ENCODE peak calls at places on chromosome 11, in seven cellular contexts. One of them, this sample, is unnamed.

GRCh38 chr11:76217653-76218160 is 11.4 kb upstream of the WNT11 start:
- DNase-seq in Karpas-422: no peak
- DNase-seq in astrocyte: no peak
- DNase-seq in MM.1S: no peak
- DNase-seq in PC-3: no peak
- DNase-seq in GM23248: no peak
- DNase-seq in neural progenitor cell: no peak
- DNase-seq in this sample: no peak

GRCh38 chr11:77821349-77821851 is 456 bp downstream of the AAMDC start:
- DNase-seq in neural progenitor cell: no peak
- DNase-seq in GM23248: peak; percentile 65
- DNase-seq in Karpas-422: no peak
- DNase-seq in MM.1S: peak; percentile 13
- DNase-seq in PC-3: peak; percentile 31
- DNase-seq in astrocyte: peak; percentile 20
- DNase-seq in this sample: peak; percentile 36

GRCh38 chr11:71144010-71144409 is 108.4 kb downstream of the SHANK2 start:
- DNase-seq in GM23248: no peak
- DNase-seq in neural progenitor cell: no peak
- DNase-seq in astrocyte: no peak
- DNase-seq in MM.1S: no peak
- DNase-seq in Karpas-422: no peak
- DNase-seq in PC-3: no peak
- DNase-seq in this sample: no peak

GRCh38 chr11:65538232-65538914 is 13.5 kb downstream of the SCYL1 start:
- DNase-seq in neural progenitor cell: no peak
- DNase-seq in astrocyte: no peak
- DNase-seq in Karpas-422: no peak
- DNase-seq in PC-3: no peak
- DNase-seq in MM.1S: no peak
- DNase-seq in GM23248: peak; percentile 28
- DNase-seq in this sample: peak; percentile 12

GRCh38 chr11:46397526-46397925 is 6.0 kb upstream of the CHRM4 start:
- DNase-seq in GM23248: no peak
- DNase-seq in astrocyte: no peak
- DNase-seq in neural progenitor cell: no peak
- DNase-seq in MM.1S: no peak
- DNase-seq in Karpas-422: no peak
- DNase-seq in PC-3: no peak
- DNase-seq in this sample: no peak

GRCh38 chr11:62370743-62371440 is 33.6 kb downstream of the ASRGL1 start:
- DNase-seq in PC-3: no peak
- DNase-seq in Karpas-422: no peak
- DNase-seq in GM23248: no peak
- DNase-seq in MM.1S: no peak
- DNase-seq in neural progenitor cell: no peak
- DNase-seq in astrocyte: no peak
- DNase-seq in this sample: no peak

GRCh38 chr11:118437736-118438125 is 1.4 kb downstream of the KMT2A start:
- DNase-seq in Karpas-422: no peak
- DNase-seq in GM23248: peak; percentile 56
- DNase-seq in astrocyte: peak; percentile 6
- DNase-seq in neural progenitor cell: peak; percentile 82
- DNase-seq in PC-3: peak; percentile 44
- DNase-seq in MM.1S: no peak
- DNase-seq in this sample: peak; percentile 56

GRCh38 chr11:69300124-69301032 is 6.4 kb downstream of the MYEOV start:
- DNase-seq in GM23248: peak; percentile 96
- DNase-seq in astrocyte: no peak
- DNase-seq in Karpas-422: peak; percentile 35
- DNase-seq in MM.1S: no peak
- DNase-seq in neural progenitor cell: no peak
- DNase-seq in PC-3: peak; percentile 87
- DNase-seq in this sample: no peak

GRCh38 chr11:73149105-73149504 is 7.0 kb upstream of the FCHSD2 start:
- DNase-seq in astrocyte: no peak
- DNase-seq in MM.1S: no peak
- DNase-seq in PC-3: no peak
- DNase-seq in Karpas-422: no peak
- DNase-seq in neural progenitor cell: no peak
- DNase-seq in GM23248: no peak
- DNase-seq in this sample: no peak

GRCh38 chr11:122979815-122980656 is 1.6 kb downstream of the BSX start:
- DNase-seq in astrocyte: no peak
- DNase-seq in PC-3: no peak
- DNase-seq in MM.1S: no peak
- DNase-seq in neural progenitor cell: peak; percentile 53
- DNase-seq in Karpas-422: no peak
- DNase-seq in GM23248: no peak
- DNase-seq in this sample: no peak

GRCh38 chr11:8649361-8649760 is 33.1 kb downstream of the TRIM66 start:
- DNase-seq in MM.1S: no peak
- DNase-seq in PC-3: peak; percentile 45
- DNase-seq in astrocyte: peak; percentile 55
- DNase-seq in neural progenitor cell: no peak
- DNase-seq in Karpas-422: no peak
- DNase-seq in GM23248: peak; percentile 87
- DNase-seq in this sample: no peak

GRCh38 chr11:11842426-11843008 is 745 bp downstream of the USP47 start:
- DNase-seq in MM.1S: peak; percentile 83
- DNase-seq in astrocyte: peak; percentile 80
- DNase-seq in Karpas-422: peak; percentile 88
- DNase-seq in PC-3: peak; percentile 66
- DNase-seq in neural progenitor cell: peak; percentile 73
- DNase-seq in GM23248: peak; percentile 91
- DNase-seq in this sample: peak; percentile 82

GRCh38 chr11:131025020-131025419 is 108.7 kb upstream of the SNX19 start:
- DNase-seq in astrocyte: peak; percentile 52
- DNase-seq in Karpas-422: no peak
- DNase-seq in GM23248: peak; percentile 80
- DNase-seq in PC-3: peak; percentile 74
- DNase-seq in neural progenitor cell: peak; percentile 61
- DNase-seq in MM.1S: no peak
- DNase-seq in this sample: peak; percentile 48

GRCh38 chr11:20311444-20311843 is 52.1 kb upstream of the HTATIP2 start:
- DNase-seq in MM.1S: no peak
- DNase-seq in PC-3: no peak
- DNase-seq in neural progenitor cell: no peak
- DNase-seq in GM23248: no peak
- DNase-seq in Karpas-422: no peak
- DNase-seq in astrocyte: no peak
- DNase-seq in this sample: no peak

GRCh38 chr11:21427750-21428149 is 758.4 kb downstream of the NELL1 start:
- DNase-seq in neural progenitor cell: no peak
- DNase-seq in MM.1S: peak; percentile 53
- DNase-seq in GM23248: no peak
- DNase-seq in astrocyte: no peak
- DNase-seq in Karpas-422: no peak
- DNase-seq in PC-3: no peak
- DNase-seq in this sample: no peak

GRCh38 chr11:86117706-86118050 is 48.8 kb upstream of the PICALM start:
- DNase-seq in GM23248: peak; percentile 13
- DNase-seq in neural progenitor cell: no peak
- DNase-seq in astrocyte: peak; percentile 41
- DNase-seq in Karpas-422: no peak
- DNase-seq in PC-3: peak; percentile 28
- DNase-seq in MM.1S: no peak
- DNase-seq in this sample: no peak

GRCh38 chr11:933002-933820 is 7.5 kb downstream of the AP2A2 start:
- DNase-seq in neural progenitor cell: no peak
- DNase-seq in MM.1S: no peak
- DNase-seq in GM23248: peak; percentile 35
- DNase-seq in Karpas-422: no peak
- DNase-seq in astrocyte: peak; percentile 42
- DNase-seq in PC-3: no peak
- DNase-seq in this sample: no peak
- H4K20me1 ChIP-seq in neural progenitor cell: peaks cover 90% of the 10 kb centered on the region
- H4K20me1 ChIP-seq in MM.1S: peaks cover 26% of the 10 kb centered on the region
- H4K20me1 ChIP-seq in GM23248: peaks cover 12% of the 10 kb centered on the region
- H4K20me1 ChIP-seq in Karpas-422: no peaks in the 10 kb centered on the region
- H4K20me1 ChIP-seq in astrocyte: peaks cover 90% of the 10 kb centered on the region
- H4K20me1 ChIP-seq in PC-3: no peaks in the 10 kb centered on the region
- H4K20me1 ChIP-seq in this sample: peaks cover 76% of the 10 kb centered on the region

GRCh38 chr11:48013269-48013901 is 33.0 kb downstream of the PTPRJ start:
- DNase-seq in neural progenitor cell: no peak
- DNase-seq in GM23248: peak; percentile 49
- DNase-seq in MM.1S: no peak
- DNase-seq in Karpas-422: peak; percentile 74
- DNase-seq in PC-3: peak; percentile 77
- DNase-seq in astrocyte: no peak
- DNase-seq in this sample: peak; percentile 37
- H4K20me1 ChIP-seq in neural progenitor cell: peaks cover 13% of the 10 kb centered on the region
- H4K20me1 ChIP-seq in GM23248: no peaks in the 10 kb centered on the region
- H4K20me1 ChIP-seq in MM.1S: no peaks in the 10 kb centered on the region
- H4K20me1 ChIP-seq in Karpas-422: peaks cover 24% of the 10 kb centered on the region
- H4K20me1 ChIP-seq in PC-3: no peaks in the 10 kb centered on the region
- H4K20me1 ChIP-seq in astrocyte: peaks cover 75% of the 10 kb centered on the region
- H4K20me1 ChIP-seq in this sample: no peaks in the 10 kb centered on the region

GRCh38 chr11:35672608-35673007 is 10.0 kb downstream of the TRIM44 start:
- DNase-seq in astrocyte: no peak
- DNase-seq in MM.1S: no peak
- DNase-seq in neural progenitor cell: no peak
- DNase-seq in GM23248: no peak
- DNase-seq in PC-3: no peak
- DNase-seq in Karpas-422: no peak
- DNase-seq in this sample: no peak
- H4K20me1 ChIP-seq in astrocyte: peaks cover 86% of the 10 kb centered on the region
- H4K20me1 ChIP-seq in MM.1S: no peaks in the 10 kb centered on the region
- H4K20me1 ChIP-seq in neural progenitor cell: peaks cover 17% of the 10 kb centered on the region
- H4K20me1 ChIP-seq in GM23248: peaks cover 13% of the 10 kb centered on the region
- H4K20me1 ChIP-seq in PC-3: peaks cover 21% of the 10 kb centered on the region
- H4K20me1 ChIP-seq in Karpas-422: peaks cover 40% of the 10 kb centered on the region
- H4K20me1 ChIP-seq in this sample: peaks cover 26% of the 10 kb centered on the region

DNA sequence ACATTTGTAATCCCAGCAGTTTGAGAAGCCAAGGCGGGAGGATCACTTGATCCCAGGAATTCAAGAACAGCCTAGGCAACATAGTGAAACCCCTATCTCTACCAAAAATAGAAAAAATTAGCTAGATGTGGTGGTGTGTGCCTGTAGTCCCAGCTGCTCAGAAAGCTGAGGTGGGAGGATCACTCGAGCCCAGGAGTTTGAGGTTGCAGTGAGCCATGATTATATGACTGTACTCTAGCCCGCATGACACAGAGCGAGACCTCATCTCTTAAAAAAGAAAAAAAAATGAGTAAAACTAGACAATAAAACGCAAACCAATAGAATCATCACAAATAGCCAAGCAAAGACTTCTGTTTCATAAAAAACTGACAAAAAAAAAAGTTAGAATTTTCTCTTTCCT is 21.8 kb downstream of the NUCB2 start:
- DNase-seq in GM23248: no peak
- DNase-seq in PC-3: no peak
- DNase-seq in astrocyte: no peak
- DNase-seq in Karpas-422: no peak
- DNase-seq in MM.1S: no peak
- DNase-seq in neural progenitor cell: no peak
- DNase-seq in this sample: no peak
- H4K20me1 ChIP-seq in GM23248: no peaks in the 10 kb centered on the region
- H4K20me1 ChIP-seq in PC-3: no peaks in the 10 kb centered on the region
- H4K20me1 ChIP-seq in astrocyte: no peaks in the 10 kb centered on the region
- H4K20me1 ChIP-seq in Karpas-422: no peaks in the 10 kb centered on the region
- H4K20me1 ChIP-seq in MM.1S: no peaks in the 10 kb centered on the region
- H4K20me1 ChIP-seq in neural progenitor cell: no peaks in the 10 kb centered on the region
- H4K20me1 ChIP-seq in this sample: no peaks in the 10 kb centered on the region

GRCh38 chr11:64085915-64086262 is 50.2 kb downstream of the FLRT1 start:
- DNase-seq in PC-3: no peak
- DNase-seq in neural progenitor cell: no peak
- DNase-seq in GM23248: no peak
- DNase-seq in astrocyte: no peak
- DNase-seq in MM.1S: no peak
- DNase-seq in Karpas-422: no peak
- DNase-seq in this sample: no peak
- H4K20me1 ChIP-seq in PC-3: no peaks in the 10 kb centered on the region
- H4K20me1 ChIP-seq in neural progenitor cell: peaks cover 7% of the 10 kb centered on the region
- H4K20me1 ChIP-seq in GM23248: no peaks in the 10 kb centered on the region
- H4K20me1 ChIP-seq in astrocyte: peaks cover 38% of the 10 kb centered on the region
- H4K20me1 ChIP-seq in MM.1S: no peaks in the 10 kb centered on the region
- H4K20me1 ChIP-seq in Karpas-422: no peaks in the 10 kb centered on the region
- H4K20me1 ChIP-seq in this sample: no peaks in the 10 kb centered on the region

GRCh38 chr11:592501-592900 is 16.2 kb downstream of the PHRF1 start:
- DNase-seq in astrocyte: no peak
- DNase-seq in GM23248: no peak
- DNase-seq in PC-3: no peak
- DNase-seq in neural progenitor cell: no peak
- DNase-seq in MM.1S: no peak
- DNase-seq in Karpas-422: no peak
- DNase-seq in this sample: no peak
- H4K20me1 ChIP-seq in astrocyte: peaks cover 78% of the 10 kb centered on the region
- H4K20me1 ChIP-seq in GM23248: no peaks in the 10 kb centered on the region
- H4K20me1 ChIP-seq in PC-3: no peaks in the 10 kb centered on the region
- H4K20me1 ChIP-seq in neural progenitor cell: peaks cover 23% of the 10 kb centered on the region
- H4K20me1 ChIP-seq in MM.1S: no peaks in the 10 kb centered on the region
- H4K20me1 ChIP-seq in Karpas-422: peaks cover 25% of the 10 kb centered on the region
- H4K20me1 ChIP-seq in this sample: peaks cover 18% of the 10 kb centered on the region

GRCh38 chr11:5405173-5405572 is 16.7 kb upstream of the OR51Q1 start:
- DNase-seq in Karpas-422: no peak
- DNase-seq in neural progenitor cell: no peak
- DNase-seq in astrocyte: no peak
- DNase-seq in PC-3: no peak
- DNase-seq in MM.1S: no peak
- DNase-seq in GM23248: no peak
- DNase-seq in this sample: no peak
- H4K20me1 ChIP-seq in Karpas-422: no peaks in the 10 kb centered on the region
- H4K20me1 ChIP-seq in neural progenitor cell: no peaks in the 10 kb centered on the region
- H4K20me1 ChIP-seq in astrocyte: no peaks in the 10 kb centered on the region
- H4K20me1 ChIP-seq in PC-3: no peaks in the 10 kb centered on the region
- H4K20me1 ChIP-seq in MM.1S: no peaks in the 10 kb centered on the region
- H4K20me1 ChIP-seq in GM23248: no peaks in the 10 kb centered on the region
- H4K20me1 ChIP-seq in this sample: no peaks in the 10 kb centered on the region